ENCODE peak calls at places on chromosomes 3 and 15, in ten cellular contexts. S is gastrocnemius medialis, Q is AG10803, J is A673, H is nephron progenitor cell, Y is progenitor cell of endocrine pancreas, F is AG04450, I is glutamatergic neuron, L is tibial artery, B is adrenal gland. R is an unnamed sample.

GRCh38 chr3:21390136-21390535 is 360.9 kb downstream of the ZNF385D start:
- DNase-seq in H (no peak), L (no peak), I (no peak), Q (peak), Y (no peak), F (no peak), B (no peak), J (no peak), S (no peak), R (no peak)

GRCh38 chr3:114639171-114639570 is 345.3 kb downstream of the TIGIT start:
- DNase-seq in I (no peak), J (no peak), L (no peak), Q (no peak), F (no peak), Y (no peak), B (no peak), H (no peak), S (no peak), R (no peak)

GRCh38 chr3:40877651-40878463 is 321.4 kb upstream of the CTNNB1 start:
- DNase-seq in H (no peak), F (no peak), J (no peak), Y (no peak), L (peak), S (peak), B (peak), Q (peak), I (no peak), R (no peak)

GRCh38 chr3:187799942-187800637 is 54.8 kb upstream of the BCL6 start:
- DNase-seq in H (no peak), F (no peak), L (no peak), J (no peak), I (no peak), Q (no peak), Y (no peak), B (no peak), S (no peak), R (no peak)

GRCh38 chr3:136305879-136306278 is 55.7 kb downstream of the PCCB start:
- DNase-seq in J (peak), Q (peak), B (no peak), I (no peak), F (peak), L (no peak), S (no peak), H (no peak), Y (no peak), R (no peak)

GRCh38 chr3:154967090-154967489 is 113.0 kb upstream of the MME start:
- DNase-seq in Y (no peak), J (no peak), I (no peak), Q (peak), F (no peak), B (no peak), L (no peak), H (no peak), S (no peak), R (no peak)

GRCh38 chr3:50167069-50167781 is 12.1 kb downstream of the SEMA3F start:
- DNase-seq in J (no peak), Q (no peak), H (peak), F (no peak), Y (no peak), B (no peak), L (no peak), I (peak), S (no peak), R (no peak)

GRCh38 chr3:43399034-43399433 is 112.7 kb downstream of the SNRK start:
- DNase-seq in J (no peak), B (no peak), S (no peak), H (no peak), Q (no peak), F (no peak), L (no peak), Y (no peak), I (no peak), R (no peak)

GRCh38 chr3:23785882-23786281 is 19.9 kb upstream of the UBE2E1 start:
- DNase-seq in Q (no peak), F (no peak), Y (no peak), I (no peak), H (no peak), B (no peak), S (no peak), J (no peak), L (no peak), R (no peak)

GRCh38 chr3:194494951-194495374 is 8.2 kb upstream of the ATP13A3 start:
- DNase-seq in B (peak), S (no peak), F (no peak), H (no peak), Y (no peak), I (no peak), L (no peak), Q (no peak), J (no peak), R (no peak)

GRCh38 chr3:72261566-72262564 is 476.9 kb upstream of the PROK2 start:
- DNase-seq in F (no peak), H (no peak), L (no peak), B (no peak), J (no peak), I (no peak), S (no peak), Y (no peak), Q (no peak), R (no peak)

GRCh38 chr3:95705786-95706418 is 1108.5 kb upstream of the EPHA6 start:
- DNase-seq in Q (no peak), B (no peak), J (no peak), S (no peak), F (no peak), I (no peak), Y (no peak), L (no peak), H (no peak), R (no peak)

GRCh38 chr3:127735767-127736693 is 63.3 kb downstream of the ABTB1 start:
- DNase-seq in Q (peak), J (peak), Y (no peak), F (peak), H (no peak), S (peak), B (peak), L (peak), I (no peak), R (peak)

GRCh38 chr15:31128477-31128876 is 27.0 kb upstream of the TRPM1 start:
- DNase-seq in Q (no peak), Y (no peak), F (no peak), L (no peak), B (no peak), J (no peak), S (no peak), I (no peak), H (no peak), R (no peak)

GRCh38 chr15:46848704-46849103 is 868.6 kb upstream of the SEMA6D start:
- DNase-seq in J (no peak), S (no peak), Q (peak), L (no peak), Y (no peak), H (no peak), F (no peak), B (no peak), I (no peak), R (no peak)

GRCh38 chr15:77599899-77600298 is 32.8 kb downstream of the LINGO1 start:
- DNase-seq in H (peak), F (no peak), J (peak), I (peak), L (no peak), Q (no peak), Y (no peak), B (no peak), S (no peak), R (no peak)

GRCh38 chr3:108008931-108009635 is 81.7 kb downstream of the CD47 start:
- DNase-seq in H (no peak), L (no peak), Q (peak), I (no peak), J (no peak), S (no peak), Y (no peak), F (peak), B (no peak), R (no peak)

GRCh38 chr3:129892486-129892856 is 1.0 kb downstream of the TMCC1 start:
- DNase-seq in I (peak), F (no peak), Y (no peak), S (no peak), L (no peak), H (no peak), Q (no peak), B (no peak), J (no peak), R (no peak)

GRCh38 chr3:117587416-117587815 is 877.8 kb downstream of the TUSC7 start:
- DNase-seq in S (no peak), I (peak), H (no peak), L (no peak), J (no peak), Y (no peak), B (no peak), F (no peak), Q (no peak), R (no peak)

DNA sequence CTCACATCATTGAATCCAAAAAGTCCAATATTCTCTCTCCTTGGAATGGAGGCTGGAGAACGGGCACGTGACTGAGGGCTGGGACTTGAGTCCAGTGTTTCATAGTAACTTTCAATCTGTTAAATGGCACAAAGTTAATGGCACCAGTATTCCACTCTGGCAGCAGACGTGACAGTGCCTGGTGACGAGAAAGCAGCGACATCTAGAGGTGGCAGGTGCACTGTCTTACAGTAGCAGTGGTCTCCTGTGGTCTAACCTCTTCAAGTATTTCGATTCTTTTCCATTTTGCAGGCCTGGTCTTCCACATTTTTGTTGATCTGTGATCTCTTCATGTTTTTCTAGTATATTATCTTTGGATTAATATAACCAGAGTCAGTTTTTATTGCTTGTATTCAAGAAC is 107.1 kb downstream of the OXSM start:
- DNase-seq in F (no peak), Y (no peak), Q (no peak), B (no peak), L (no peak), I (peak), S (no peak), J (peak), H (peak), R (no peak)
- TF ChIP-seq CTCF in F (peak), Y (peak), Q (no peak), B (peak), L (no peak), I (peak), S (no peak), J (peak), H (peak), R (no peak)

GRCh38 chr15:44550256-44550655 is 13.3 kb downstream of the EIF3J start:
- DNase-seq in J (peak), I (no peak), S (no peak), B (no peak), F (no peak), Q (peak), Y (no peak), H (no peak), L (no peak), R (no peak)
- TF ChIP-seq CTCF in J (peak), I (peak), S (peak), B (peak), F (peak), Q (peak), Y (peak), H (peak), L (no peak), R (no peak)

GRCh38 chr15:100515758-100516157 is 13.0 kb downstream of the CERS3 start:
- DNase-seq in J (no peak), Q (no peak), Y (no peak), L (no peak), B (no peak), F (no peak), S (peak), I (no peak), H (no peak), R (peak)

GRCh38 chr15:100521907-100522306 is 6.8 kb downstream of the CERS3 start:
- DNase-seq in Q (no peak), S (peak), I (no peak), B (no peak), L (no peak), F (no peak), J (no peak), H (no peak), Y (no peak), R (no peak)

GRCh38 chr15:100516592-100517489 is 11.9 kb downstream of the CERS3 start:
- DNase-seq in Q (no peak), F (no peak), H (no peak), L (no peak), I (no peak), B (no peak), Y (no peak), J (peak), S (peak), R (no peak)

GRCh38 chr15:100517820-100518219 is 10.9 kb downstream of the CERS3 start:
- DNase-seq in J (no peak), B (no peak), Y (no peak), Q (no peak), L (no peak), F (no peak), H (no peak), S (no peak), I (no peak), R (no peak)

GRCh38 chr15:100520132-100520921 is 8.4 kb downstream of the CERS3 start:
- DNase-seq in Q (no peak), B (no peak), L (no peak), Y (no peak), S (no peak), J (no peak), H (no peak), F (no peak), I (no peak), R (peak)
- TF ChIP-seq CTCF in Q (no peak), B (no peak), L (no peak), Y (no peak), S (no peak), J (no peak), H (no peak), F (no peak), I (no peak), R (no peak)

GRCh38 chr15:67906382-67906781 is 66.5 kb upstream of the RNU6-1 start:
- DNase-seq in S (no peak), L (no peak), B (no peak), F (no peak), Y (no peak), J (no peak), Q (no peak), I (no peak), H (no peak), R (no peak)
- TF ChIP-seq CTCF in S (no peak), L (no peak), B (peak), F (peak), Y (no peak), J (peak), Q (peak), I (no peak), H (no peak), R (no peak)

R was measured in CD14-positive monocyte.